ENCODE peak calls at places on chromosomes 7 and 10, in four cellular contexts. H is GM12878, Y is HCT116, Q is H1. Z is an unnamed sample.

GRCh38 chr10:90289037-90289436 is 568.8 kb downstream of the HTR7 start:
- DNase-seq in H (peak; percentile 33), Y (no peak), Q (no peak), Z (no peak)

GRCh38 chr10:80493482-80494021 is 39.4 kb downstream of the TSPAN14 start:
- DNase-seq in H (no peak), Y (no peak), Q (no peak), Z (no peak)

GRCh38 chr7:131624536-131624935 is 68.1 kb upstream of the PODXL start:
- DNase-seq in H (no peak), Y (no peak), Q (no peak), Z (no peak)

GRCh38 chr10:21173964-21174669 is 277.0 kb upstream of the NEBL start:
- DNase-seq in H (no peak), Y (peak; percentile 63), Q (no peak), Z (no peak)

GRCh38 chr10:132446661-132447445 is 49.9 kb downstream of the PWWP2B start:
- DNase-seq in H (peak; percentile 21), Y (peak; percentile 48), Q (no peak), Z (no peak)

GRCh38 chr7:7808626-7809025 is 90.2 kb upstream of the RPA3 start:
- DNase-seq in H (no peak), Y (no peak), Q (no peak), Z (no peak)

GRCh38 chr10:84825330-84825729 is 496.9 kb downstream of the CCSER2 start:
- DNase-seq in H (no peak), Y (no peak), Q (no peak), Z (no peak)

GRCh38 chr7:131537581-131537980 is 18.8 kb downstream of the PODXL start:
- DNase-seq in H (no peak), Y (no peak), Q (no peak), Z (no peak)

GRCh38 chr7:95874541-95875265 is 102.3 kb downstream of the DYNC1I1 start:
- DNase-seq in H (no peak), Y (no peak), Q (no peak), Z (no peak)

GRCh38 chr10:90579602-90580242 is 278.1 kb downstream of the HTR7 start:
- DNase-seq in H (no peak), Y (peak; percentile 61), Q (peak; percentile 15), Z (peak; percentile 1)

GRCh38 chr10:74179124-74179710 is 28.2 kb downstream of the ADK start:
- DNase-seq in H (no peak), Y (no peak), Q (no peak), Z (no peak)

GRCh38 chr10:63434866-63435854 is 30.6 kb downstream of the JMJD1C start:
- DNase-seq in H (no peak), Y (no peak), Q (no peak), Z (no peak)

GRCh38 chr7:1935176-1936005 is 265.3 kb downstream of the ELFN1 start:
- DNase-seq in H (no peak), Y (no peak), Q (no peak), Z (no peak)

GRCh38 chr7:155660059-155660757 is 15.7 kb downstream of the RBM33 start:
- DNase-seq in H (peak; percentile 67), Y (no peak), Q (no peak), Z (no peak)

GRCh38 chr7:27940341-27940740 is 200.4 kb downstream of the TAX1BP1 start:
- DNase-seq in H (no peak), Y (no peak), Q (no peak), Z (no peak)

GRCh38 chr7:132466367-132466766 is 109.9 kb downstream of the PLXNA4 start:
- DNase-seq in H (no peak), Y (no peak), Q (no peak), Z (no peak)

GRCh38 chr10:118873080-118873737 is 118.4 kb upstream of the CACUL1 start:
- DNase-seq in H (no peak), Y (no peak), Q (no peak), Z (no peak)

GRCh38 chr10:60572511-60573194 is 183.0 kb upstream of the ANK3 start:
- DNase-seq in H (no peak), Y (no peak), Q (peak; percentile 5), Z (no peak)

GRCh38 chr7:149013876-149014275 is 14.4 kb downstream of the PDIA4 start:
- DNase-seq in H (no peak), Y (no peak), Q (no peak), Z (no peak)

GRCh38 chr10:46559231-46559671 is 2.8 kb upstream of the GPRIN2 start:
- DNase-seq in H (no peak), Y (no peak), Q (no peak), Z (no peak)

GRCh38 chr7:157465597-157466348 is 129.0 kb downstream of the DNAJB6 start:
- DNase-seq in H (no peak), Y (no peak), Q (no peak), Z (no peak)

GRCh38 chr10:94274142-94274787 is 88.5 kb downstream of the NOC3L start:
- DNase-seq in H (no peak), Y (no peak), Q (no peak), Z (no peak)

GRCh38 chr10:63611078-63611477 is 89.9 kb downstream of the REEP3 start:
- DNase-seq in H (no peak), Y (no peak), Q (no peak), Z (no peak)

GRCh38 chr7:129845178-129845971 is 107.4 kb downstream of the UBE2H start:
- DNase-seq in H (no peak), Y (peak; percentile 65), Q (no peak), Z (no peak)

GRCh38 chr10:65377687-65378086 is 1548.1 kb upstream of the LRRTM3 start:
- DNase-seq in H (no peak), Y (no peak), Q (no peak), Z (peak; percentile 15)

GRCh38 chr7:2360791-2361190 is 6.2 kb downstream of the EIF3B start:
- DNase-seq in H (no peak), Y (no peak), Q (no peak), Z (no peak)

GRCh38 chr7:13421779-13422178 is 567.7 kb downstream of the ETV1 start:
- DNase-seq in H (no peak), Y (no peak), Q (no peak), Z (no peak)

GRCh38 chr10:118952493-118953295 is 76.8 kb upstream of the NANOS1 start:
- DNase-seq in H (no peak), Y (no peak), Q (no peak), Z (no peak)

GRCh38 chr10:114751856-114752255 is 69.7 kb upstream of the FHIP2A start:
- DNase-seq in H (no peak), Y (no peak), Q (no peak), Z (no peak)

GRCh38 chr10:17175551-17175950 is 25.9 kb downstream of the TRDMT1 start:
- DNase-seq in H (no peak), Y (no peak), Q (no peak), Z (no peak)

GRCh38 chr10:110105873-110106272 is 98.1 kb downstream of the ADD3 start:
- DNase-seq in H (no peak), Y (no peak), Q (no peak), Z (no peak)

GRCh38 chr10:110103921-110104461 is 96.2 kb downstream of the ADD3 start:
- DNase-seq in H (no peak), Y (no peak), Q (no peak), Z (no peak)

GRCh38 chr10:110107430-110107829 is 99.6 kb downstream of the ADD3 start:
- DNase-seq in H (no peak), Y (no peak), Q (no peak), Z (no peak)

DNA sequence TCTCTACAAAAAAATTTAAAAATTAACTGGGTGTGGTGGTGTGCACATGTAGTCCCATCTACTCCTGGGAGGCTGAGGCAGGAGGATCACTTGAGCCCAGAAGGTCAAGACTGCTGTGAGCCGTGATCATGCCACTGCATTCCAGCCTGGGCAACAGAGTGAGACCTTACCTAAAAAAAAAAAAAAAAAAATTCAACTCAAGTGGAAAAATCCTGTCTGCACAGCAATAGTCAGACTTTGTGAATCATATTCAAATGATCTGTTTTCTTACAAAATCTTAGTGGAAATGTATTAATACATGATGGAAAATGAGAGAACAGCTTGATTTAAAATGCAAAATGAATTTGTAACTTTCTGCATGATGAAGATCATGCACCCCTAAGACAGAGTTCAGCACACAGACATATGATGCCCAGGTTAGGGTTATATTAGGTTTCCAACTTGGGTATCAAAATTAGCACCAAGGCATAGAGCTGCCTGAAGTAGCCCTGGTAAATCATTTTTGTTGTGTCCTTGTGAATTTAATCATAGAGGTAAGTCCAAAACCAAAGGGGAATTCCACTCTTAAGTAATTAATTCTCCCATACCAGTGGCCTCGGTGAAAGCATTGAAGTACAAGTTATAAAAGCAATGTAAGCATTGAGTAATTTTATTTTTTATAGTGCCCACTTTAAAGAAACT is 93.8 kb downstream of the ADD3 start:
- DNase-seq in H (no peak), Y (no peak), Q (no peak), Z (no peak)
- TF ChIP-seq ZNF274 in H (no peak), Y (no peak), Q (no peak), Z (no peak)

DNA sequence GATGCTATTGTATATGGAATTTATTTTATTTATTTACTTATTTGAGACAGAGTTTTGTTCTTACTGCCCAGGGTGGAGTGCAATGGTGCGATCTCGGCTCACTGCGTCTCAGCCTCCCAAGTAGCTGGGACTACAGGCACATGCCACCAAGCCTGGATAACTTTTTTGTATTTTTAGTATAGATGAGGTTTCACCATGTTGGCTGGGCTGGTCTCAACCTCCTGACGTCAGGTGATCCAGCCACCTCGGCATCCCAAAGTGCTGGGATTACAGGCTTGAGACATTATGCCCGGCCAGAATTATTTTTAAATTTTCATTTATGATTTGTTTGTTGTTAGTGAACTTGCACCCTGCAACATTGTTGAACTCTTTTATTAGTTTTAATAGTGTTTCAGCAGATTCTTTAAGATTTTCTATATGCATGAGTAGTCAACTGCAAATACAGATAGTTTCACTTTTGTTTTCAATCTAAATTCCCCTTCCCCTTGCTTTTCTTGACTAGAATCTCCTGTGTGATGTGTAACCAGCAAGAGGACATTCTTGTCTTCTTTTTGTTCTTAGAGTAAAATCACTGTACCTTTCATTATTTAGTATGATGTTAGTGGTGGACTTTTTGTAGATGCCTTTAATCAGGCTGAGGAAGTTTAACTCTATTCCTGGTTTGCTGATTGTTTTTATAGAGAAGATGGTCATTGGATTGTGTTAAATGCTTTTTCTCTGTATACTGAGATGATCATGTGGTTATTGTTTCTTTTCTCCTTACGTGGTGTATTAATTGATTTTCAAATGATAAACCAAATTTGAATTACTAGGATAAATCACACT is 27.8 kb downstream of the ZNF33A start:
- DNase-seq in H (peak; percentile 57), Y (no peak), Q (no peak), Z (no peak)
- H3K9me3 ChIP-seq in H (peaks cover 1% of the 10 kb centered on the region), Y (no peaks in the 10 kb centered on the region), Q (no peaks in the 10 kb centered on the region), Z (no peaks in the 10 kb centered on the region)

GRCh38 chr7:31883761-31884164 is 186.4 kb downstream of the PDE1C start:
- DNase-seq in H (no peak), Y (no peak), Q (no peak), Z (no peak)
- H3K4me3 ChIP-seq in H (no peak overlapping the region), Y (no peak overlapping the region), Q (no peak overlapping the region), Z (no peak overlapping the region)

GRCh38 chr10:70544431-70545340 is 57.9 kb downstream of the PRF1 start:
- DNase-seq in H (no peak), Y (no peak), Q (no peak), Z (no peak)

GRCh38 chr10:70549351-70549961 is 53.1 kb downstream of the PRF1 start:
- DNase-seq in H (no peak), Y (no peak), Q (no peak), Z (no peak)

GRCh38 chr10:70543911-70544310 is 58.6 kb downstream of the PRF1 start:
- DNase-seq in H (no peak), Y (no peak), Q (no peak), Z (no peak)

GRCh38 chr10:70549962-70550845 is 52.3 kb downstream of the PRF1 start:
- DNase-seq in H (peak; percentile 17), Y (peak; percentile 42), Q (no peak), Z (no peak)

DNA sequence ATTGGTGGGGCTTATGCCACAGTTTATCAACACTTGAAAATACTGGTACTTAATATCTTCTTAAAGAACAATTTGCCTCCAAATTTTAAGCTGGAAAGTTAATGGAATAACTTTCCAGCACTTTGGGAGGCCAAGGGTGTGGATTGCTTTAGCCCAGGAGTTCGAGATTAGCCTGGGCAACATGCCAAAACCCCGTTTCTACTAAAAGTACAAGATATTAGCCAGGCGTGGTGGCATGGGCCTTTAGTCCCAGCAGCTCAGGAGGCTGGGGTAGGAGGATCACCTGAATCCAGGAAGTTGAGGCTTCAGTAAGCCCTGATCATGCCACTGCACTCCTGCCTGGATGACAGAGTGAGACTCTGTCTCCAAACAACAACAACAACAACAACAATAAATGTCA is 56.0 kb downstream of the PRF1 start:
- DNase-seq in H (no peak), Y (no peak), Q (no peak), Z (no peak)
- TF ChIP-seq ZNF274 in H (no peak), Y (no peak), Q (no peak), Z (no peak)

Z was measured in NT2/D1.